ENCODE peak calls at places on chromosomes 4 and X, in nine cellular contexts. One of them, this sample, is unnamed.

GRCh38 chr4:12791536-12791935 is 692.6 kb downstream of the RAB28 start:
- DNase-seq in H9: no peak
- DNase-seq in endothelial cell: no peak
- DNase-seq in suprapubic skin: no peak
- DNase-seq in A549: no peak
- DNase-seq in mucosa of descending colon: no peak
- DNase-seq in progenitor cell of endocrine pancreas: no peak
- DNase-seq in BJ: no peak
- DNase-seq in thoracic aorta: no peak
- DNase-seq in this sample: no peak

GRCh38 chrX:43971966-43972961 is 926 bp downstream of the NDP start:
- DNase-seq in H9: no peak
- DNase-seq in endothelial cell: no peak
- DNase-seq in suprapubic skin: no peak
- DNase-seq in A549: no peak
- DNase-seq in mucosa of descending colon: no peak
- DNase-seq in progenitor cell of endocrine pancreas: no peak
- DNase-seq in BJ: no peak
- DNase-seq in thoracic aorta: no peak
- DNase-seq in this sample: no peak

GRCh38 chrX:68936608-68937007 is 107.8 kb downstream of the EFNB1 start:
- DNase-seq in H9: no peak
- DNase-seq in endothelial cell: no peak
- DNase-seq in suprapubic skin: no peak
- DNase-seq in A549: no peak
- DNase-seq in mucosa of descending colon: no peak
- DNase-seq in progenitor cell of endocrine pancreas: no peak
- DNase-seq in BJ: peak; percentile 42
- DNase-seq in thoracic aorta: no peak
- DNase-seq in this sample: no peak

GRCh38 chr4:628821-629635 is 3.7 kb downstream of the PDE6B start:
- DNase-seq in H9: peak; percentile 20
- DNase-seq in endothelial cell: no peak
- DNase-seq in suprapubic skin: no peak
- DNase-seq in A549: no peak
- DNase-seq in mucosa of descending colon: no peak
- DNase-seq in progenitor cell of endocrine pancreas: no peak
- DNase-seq in BJ: no peak
- DNase-seq in thoracic aorta: no peak
- DNase-seq in this sample: no peak

GRCh38 chrX:150100261-150100660 is 162.0 kb upstream of the EOLA2 start:
- DNase-seq in H9: no peak
- DNase-seq in endothelial cell: no peak
- DNase-seq in suprapubic skin: no peak
- DNase-seq in A549: no peak
- DNase-seq in mucosa of descending colon: no peak
- DNase-seq in progenitor cell of endocrine pancreas: no peak
- DNase-seq in BJ: peak; percentile 11
- DNase-seq in thoracic aorta: no peak
- DNase-seq in this sample: no peak

GRCh38 chrX:44494357-44494756 is 48.3 kb downstream of the FUNDC1 start:
- DNase-seq in H9: no peak
- DNase-seq in endothelial cell: no peak
- DNase-seq in suprapubic skin: no peak
- DNase-seq in A549: no peak
- DNase-seq in mucosa of descending colon: no peak
- DNase-seq in progenitor cell of endocrine pancreas: no peak
- DNase-seq in BJ: no peak
- DNase-seq in thoracic aorta: no peak
- DNase-seq in this sample: no peak

GRCh38 chrX:53004038-53004437 is 44.6 kb upstream of the GPR173 start:
- DNase-seq in H9: no peak
- DNase-seq in endothelial cell: no peak
- DNase-seq in suprapubic skin: no peak
- DNase-seq in A549: no peak
- DNase-seq in mucosa of descending colon: no peak
- DNase-seq in progenitor cell of endocrine pancreas: no peak
- DNase-seq in BJ: no peak
- DNase-seq in thoracic aorta: no peak
- DNase-seq in this sample: no peak

GRCh38 chrX:85992811-85993229 is 54.5 kb downstream of the CHM start:
- DNase-seq in H9: no peak
- DNase-seq in endothelial cell: no peak
- DNase-seq in suprapubic skin: no peak
- DNase-seq in A549: no peak
- DNase-seq in mucosa of descending colon: no peak
- DNase-seq in progenitor cell of endocrine pancreas: no peak
- DNase-seq in BJ: no peak
- DNase-seq in thoracic aorta: no peak
- DNase-seq in this sample: no peak

GRCh38 chr4:52234539-52235174 is 183.6 kb downstream of the SPATA18 start:
- DNase-seq in H9: no peak
- DNase-seq in endothelial cell: no peak
- DNase-seq in suprapubic skin: no peak
- DNase-seq in A549: peak; percentile 8
- DNase-seq in mucosa of descending colon: no peak
- DNase-seq in progenitor cell of endocrine pancreas: no peak
- DNase-seq in BJ: peak; percentile 1
- DNase-seq in thoracic aorta: no peak
- DNase-seq in this sample: no peak

GRCh38 chr4:71254451-71255012 is 84.3 kb upstream of the SLC4A4 start:
- DNase-seq in H9: no peak
- DNase-seq in endothelial cell: no peak
- DNase-seq in suprapubic skin: no peak
- DNase-seq in A549: no peak
- DNase-seq in mucosa of descending colon: no peak
- DNase-seq in progenitor cell of endocrine pancreas: no peak
- DNase-seq in BJ: no peak
- DNase-seq in thoracic aorta: no peak
- DNase-seq in this sample: no peak
- TF ChIP-seq CTCF in H9: no peak
- TF ChIP-seq CTCF in endothelial cell: no peak
- TF ChIP-seq CTCF in suprapubic skin: no peak
- TF ChIP-seq CTCF in A549: no peak
- TF ChIP-seq CTCF in mucosa of descending colon: no peak
- TF ChIP-seq CTCF in progenitor cell of endocrine pancreas: no peak
- TF ChIP-seq CTCF in BJ: no peak
- TF ChIP-seq CTCF in thoracic aorta: no peak
- TF ChIP-seq CTCF in this sample: no peak

GRCh38 chr4:168811793-168812651 is 198.0 kb downstream of the CBR4 start:
- DNase-seq in H9: no peak
- DNase-seq in endothelial cell: no peak
- DNase-seq in suprapubic skin: no peak
- DNase-seq in A549: no peak
- DNase-seq in mucosa of descending colon: no peak
- DNase-seq in progenitor cell of endocrine pancreas: no peak
- DNase-seq in BJ: no peak
- DNase-seq in thoracic aorta: no peak
- DNase-seq in this sample: no peak
- TF ChIP-seq CTCF in H9: no peak
- TF ChIP-seq CTCF in endothelial cell: no peak
- TF ChIP-seq CTCF in suprapubic skin: no peak
- TF ChIP-seq CTCF in A549: no peak
- TF ChIP-seq CTCF in mucosa of descending colon: no peak
- TF ChIP-seq CTCF in progenitor cell of endocrine pancreas: no peak
- TF ChIP-seq CTCF in BJ: no peak
- TF ChIP-seq CTCF in thoracic aorta: no peak
- TF ChIP-seq CTCF in this sample: no peak

GRCh38 chr4:17932041-17932440 is 89.5 kb downstream of the LCORL start:
- DNase-seq in H9: no peak
- DNase-seq in endothelial cell: no peak
- DNase-seq in suprapubic skin: no peak
- DNase-seq in A549: no peak
- DNase-seq in mucosa of descending colon: no peak
- DNase-seq in progenitor cell of endocrine pancreas: no peak
- DNase-seq in BJ: no peak
- DNase-seq in thoracic aorta: no peak
- DNase-seq in this sample: no peak

GRCh38 chr4:17939061-17939460 is 82.5 kb downstream of the LCORL start:
- DNase-seq in H9: no peak
- DNase-seq in endothelial cell: no peak
- DNase-seq in suprapubic skin: no peak
- DNase-seq in A549: no peak
- DNase-seq in mucosa of descending colon: no peak
- DNase-seq in progenitor cell of endocrine pancreas: no peak
- DNase-seq in BJ: no peak
- DNase-seq in thoracic aorta: no peak
- DNase-seq in this sample: no peak

DNA sequence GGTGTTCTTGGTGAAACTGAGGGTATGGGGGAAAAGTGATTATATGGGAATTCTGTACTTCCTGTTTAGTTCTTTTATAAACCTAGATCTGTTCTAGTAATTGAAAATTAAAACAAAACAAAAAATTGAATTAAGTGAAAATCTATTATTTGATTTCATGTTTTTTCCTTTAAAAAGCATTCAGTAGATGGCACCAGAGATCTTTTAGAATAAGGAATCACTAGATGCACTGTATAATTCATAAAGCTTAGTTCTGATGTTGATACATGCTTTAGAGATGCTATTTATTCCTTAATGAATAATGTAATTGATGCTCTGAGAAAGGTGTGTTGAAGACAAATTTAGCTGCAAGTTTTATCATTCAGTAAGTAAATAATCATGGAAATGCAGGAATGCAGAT is 87.3 kb downstream of the LCORL start:
- DNase-seq in H9: no peak
- DNase-seq in endothelial cell: no peak
- DNase-seq in suprapubic skin: no peak
- DNase-seq in A549: no peak
- DNase-seq in mucosa of descending colon: no peak
- DNase-seq in progenitor cell of endocrine pancreas: no peak
- DNase-seq in BJ: no peak
- DNase-seq in thoracic aorta: no peak
- DNase-seq in this sample: no peak
- TF ChIP-seq CTCF in H9: no peak
- TF ChIP-seq CTCF in endothelial cell: no peak
- TF ChIP-seq CTCF in suprapubic skin: no peak
- TF ChIP-seq CTCF in A549: no peak
- TF ChIP-seq CTCF in mucosa of descending colon: no peak
- TF ChIP-seq CTCF in progenitor cell of endocrine pancreas: no peak
- TF ChIP-seq CTCF in BJ: no peak
- TF ChIP-seq CTCF in thoracic aorta: no peak
- TF ChIP-seq CTCF in this sample: no peak

GRCh38 chr4:98928505-98929340 is at the start of gene EIF4E:
- DNase-seq in H9: peak; percentile 98
- DNase-seq in endothelial cell: peak; percentile 89
- DNase-seq in suprapubic skin: peak; percentile 98
- DNase-seq in A549: peak; percentile 83
- DNase-seq in mucosa of descending colon: peak; percentile 99
- DNase-seq in progenitor cell of endocrine pancreas: peak; percentile 93
- DNase-seq in BJ: peak; percentile 94
- DNase-seq in thoracic aorta: peak; percentile 87
- DNase-seq in this sample: peak; percentile 97
- TF ChIP-seq CTCF in H9: no peak
- TF ChIP-seq CTCF in endothelial cell: no peak
- TF ChIP-seq CTCF in suprapubic skin: peak; percentile 15
- TF ChIP-seq CTCF in A549: no peak
- TF ChIP-seq CTCF in mucosa of descending colon: no peak
- TF ChIP-seq CTCF in progenitor cell of endocrine pancreas: peak; percentile 44
- TF ChIP-seq CTCF in BJ: no peak
- TF ChIP-seq CTCF in thoracic aorta: peak; percentile 15
- TF ChIP-seq CTCF in this sample: peak; percentile 34

GRCh38 chrX:71253253-71254091 is 468 bp downstream of the ZMYM3 start:
- DNase-seq in H9: peak; percentile 51
- DNase-seq in endothelial cell: peak; percentile 61
- DNase-seq in suprapubic skin: no peak
- DNase-seq in A549: peak; percentile 47
- DNase-seq in mucosa of descending colon: no peak
- DNase-seq in progenitor cell of endocrine pancreas: peak; percentile 28
- DNase-seq in BJ: no peak
- DNase-seq in thoracic aorta: no peak
- DNase-seq in this sample: peak; percentile 15
- TF ChIP-seq CTCF in H9: peak; percentile 56
- TF ChIP-seq CTCF in endothelial cell: peak; percentile 35
- TF ChIP-seq CTCF in suprapubic skin: peak; percentile 43
- TF ChIP-seq CTCF in A549: peak; percentile 43
- TF ChIP-seq CTCF in mucosa of descending colon: no peak
- TF ChIP-seq CTCF in progenitor cell of endocrine pancreas: peak; percentile 53
- TF ChIP-seq CTCF in BJ: peak; percentile 62
- TF ChIP-seq CTCF in thoracic aorta: peak; percentile 44
- TF ChIP-seq CTCF in this sample: no peak